ENCODE peak calls at places on chromosome 17, in seven cellular contexts. Z, A, M, L, F, K and H are unnamed samples.

GRCh38 chr17:73953206-73954033 is 250.1 kb upstream of the RPL38 start:
- DNase-seq in A (no peak), M (no peak), K (no peak), Z (no peak), L (no peak), F (no peak), H (no peak)

GRCh38 chr17:36088559-36089376 is 1.2 kb downstream of the CCL3 start:
- DNase-seq in Z (no peak), M (no peak), A (no peak), F (no peak), L (no peak), K (no peak), H (no peak)

GRCh38 chr17:67974598-67975066 is 21.6 kb downstream of the C17orf58 start:
- DNase-seq in A (no peak), L (no peak), Z (no peak), M (no peak), K (no peak), F (peak), H (no peak)

GRCh38 chr17:42230225-42230624 is 35.9 kb upstream of the GHDC start:
- DNase-seq in A (no peak), M (no peak), Z (no peak), F (no peak), K (no peak), L (no peak), H (no peak)

GRCh38 chr17:49677134-49677932 is 564 bp downstream of the SPOP start:
- DNase-seq in A (peak), Z (peak), K (peak), L (peak), F (peak), M (peak), H (peak)

GRCh38 chr17:70276931-70277330 is 107.6 kb downstream of the KCNJ2 start:
- DNase-seq in A (no peak), L (no peak), M (no peak), Z (no peak), F (no peak), K (no peak), H (no peak)

GRCh38 chr17:73334771-73335513 is 23.1 kb upstream of the CDC42EP4 start:
- DNase-seq in Z (no peak), M (no peak), A (no peak), L (no peak), K (no peak), F (no peak), H (no peak)

GRCh38 chr17:15264542-15264941 is 584 bp downstream of the PMP22 start:
- DNase-seq in A (no peak), F (no peak), M (no peak), K (no peak), L (peak), Z (no peak), H (no peak)

GRCh38 chr17:40433551-40434384 is 9.5 kb upstream of the IGFBP4 start:
- DNase-seq in A (peak), L (no peak), M (no peak), K (no peak), F (peak), Z (no peak), H (no peak)

GRCh38 chr17:45990836-45991235 is 8.2 kb upstream of the STH start:
- DNase-seq in M (no peak), L (no peak), A (no peak), F (no peak), K (no peak), Z (no peak), H (no peak)

GRCh38 chr17:42553866-42554249 is 1.1 kb downstream of the HSD17B1 start:
- DNase-seq in L (peak), A (no peak), Z (no peak), F (no peak), K (no peak), M (no peak), H (no peak)

GRCh38 chr17:80169784-80170500 is at the start of gene CARD14:
- DNase-seq in K (no peak), F (peak), L (no peak), M (no peak), A (no peak), Z (no peak), H (no peak)

GRCh38 chr17:71975331-71975801 is 145.5 kb upstream of the SOX9 start:
- DNase-seq in K (no peak), M (no peak), A (no peak), F (peak), L (peak), Z (no peak), H (no peak)

GRCh38 chr17:80845121-80845862 is 146.3 kb upstream of the CHMP6 start:
- DNase-seq in L (no peak), Z (no peak), F (no peak), A (no peak), K (no peak), M (no peak), H (no peak)

GRCh38 chr17:28426081-28426519 is 20.1 kb upstream of the SLC46A1 start:
- DNase-seq in Z (no peak), L (no peak), M (no peak), K (no peak), F (peak), A (no peak), H (no peak)

GRCh38 chr17:50831430-50832064 is 3.8 kb upstream of the WFIKKN2 start:
- DNase-seq in Z (no peak), L (no peak), K (no peak), F (no peak), A (no peak), M (no peak), H (no peak)

GRCh38 chr17:79803997-79804855 is 7.3 kb upstream of the CBX8 start:
- DNase-seq in F (no peak), L (no peak), Z (no peak), K (no peak), A (peak), M (peak), H (peak)

GRCh38 chr17:3665834-3666233 is 2.5 kb downstream of the TAX1BP3 start:
- DNase-seq in K (no peak), M (no peak), L (no peak), F (no peak), A (no peak), Z (no peak), H (no peak)

GRCh38 chr17:11140028-11140427 is 101.0 kb upstream of the SHISA6 start:
- DNase-seq in L (no peak), F (no peak), K (no peak), A (no peak), M (no peak), Z (no peak), H (no peak)

GRCh38 chr17:35801583-35802224 is 6.3 kb upstream of the MMP28 start:
- DNase-seq in Z (peak), F (peak), M (no peak), L (peak), A (no peak), K (no peak), H (no peak)

GRCh38 chr17:17493249-17493985 is 2.8 kb downstream of the RASD1 start:
- DNase-seq in M (no peak), Z (no peak), A (no peak), L (peak), K (no peak), F (no peak), H (no peak)